ENCODE peak calls at places on chromosomes 16 and 17, in five cellular contexts. M, E, S, I and N are unnamed samples. For H3K36me3, the result is how much of the 10 kb centered on the place peaks cover.

GRCh38 chr16:46558018-46558417 is 63.2 kb downstream of the SHCBP1 start:
- DNase-seq in M (no peak), E (no peak), S (no peak), I (no peak), N (no peak)

GRCh38 chr17:55200904-55201608 is 63.7 kb upstream of the HLF start:
- DNase-seq in M (no peak), E (no peak), S (no peak), I (no peak), N (no peak)

GRCh38 chr16:22373662-22374310 is 633 bp downstream of the CDR2 start:
- DNase-seq in M (no peak), E (peak), S (peak), I (peak), N (peak)

GRCh38 chr16:49350265-49351103 is 23.1 kb upstream of the C16orf78 start:
- DNase-seq in M (peak), E (peak), S (peak), I (peak), N (no peak)

GRCh38 chr16:2842340-2843000 is 12.4 kb downstream of the ZG16B start:
- DNase-seq in M (peak), E (peak), S (peak), I (peak), N (peak)

GRCh38 chr17:76014925-76015261 is 12.2 kb downstream of the EVPL start:
- DNase-seq in M (peak), E (no peak), S (peak), I (no peak), N (no peak)

GRCh38 chr17:63420868-63421680 is 25.0 kb downstream of the CYB561 start:
- DNase-seq in M (peak), E (no peak), S (no peak), I (no peak), N (no peak)

GRCh38 chr16:79250457-79251098 is 350.0 kb downstream of the MAF start:
- DNase-seq in M (no peak), E (no peak), S (no peak), I (no peak), N (no peak)

GRCh38 chr16:27657811-27658210 is 107.9 kb downstream of the KATNIP start:
- DNase-seq in M (no peak), E (no peak), S (no peak), I (no peak), N (no peak)

GRCh38 chr17:82913304-82914043 is 73.7 kb upstream of the ZNF750 start:
- DNase-seq in M (peak), E (no peak), S (peak), I (no peak), N (no peak)

GRCh38 chr16:1779741-1780676 is 2.4 kb downstream of the SPSB3 start:
- DNase-seq in M (peak), E (no peak), S (no peak), I (no peak), N (peak)

GRCh38 chr16:20915733-20916132 is 15.2 kb downstream of the LYRM1 start:
- DNase-seq in M (no peak), E (no peak), S (no peak), I (no peak), N (no peak)

GRCh38 chr16:58492735-58493134 is 7.2 kb upstream of the NDRG4 start:
- DNase-seq in M (peak), E (no peak), S (no peak), I (no peak), N (peak)

GRCh38 chr16:52861614-52862022 is 191.1 kb downstream of the CHD9NB start:
- DNase-seq in M (no peak), E (no peak), S (no peak), I (no peak), N (no peak)

GRCh38 chr16:450800-451512 is 25.5 kb downstream of the RAB11FIP3 start:
- DNase-seq in M (peak), E (no peak), S (no peak), I (no peak), N (no peak)

GRCh38 chr16:86995456-86995855 is 321.7 kb downstream of the C16orf95 start:
- DNase-seq in M (peak), E (no peak), S (no peak), I (no peak), N (no peak)

GRCh38 chr17:46841561-46842379 is 9.6 kb upstream of the WNT9B start:
- DNase-seq in M (peak), E (peak), S (no peak), I (peak), N (no peak)

GRCh38 chr16:68760671-68761275 is 23.7 kb downstream of the CDH1 start:
- DNase-seq in M (peak), E (no peak), S (no peak), I (no peak), N (no peak)

GRCh38 chr16:89031715-89032659 is 55.0 kb upstream of the CBFA2T3 start:
- DNase-seq in M (peak), E (no peak), S (peak), I (peak), N (peak)

GRCh38 chr17:43438626-43439529 is 40.1 kb downstream of the ARL4D start:
- DNase-seq in M (peak), E (no peak), S (no peak), I (no peak), N (no peak)

GRCh38 chr16:2835638-2836493 is 5.8 kb downstream of the ZG16B start:
- DNase-seq in M (peak), E (no peak), S (peak), I (peak), N (peak)

GRCh38 chr16:57562669-57563486 is 20.4 kb downstream of the ADGRG5 start:
- DNase-seq in M (no peak), E (no peak), S (no peak), I (no peak), N (no peak)

GRCh38 chr16:81861503-81861902 is 82.4 kb downstream of the PLCG2 start:
- DNase-seq in M (peak), E (no peak), S (no peak), I (no peak), N (no peak)

GRCh38 chr16:47732122-47732805 is 271.1 kb downstream of the PHKB start:
- DNase-seq in M (peak), E (no peak), S (no peak), I (no peak), N (no peak)

GRCh38 chr17:41928693-41929251 is 1.6 kb upstream of the ODAD4 start:
- DNase-seq in M (no peak), E (no peak), S (no peak), I (no peak), N (no peak)

GRCh38 chr17:72119963-72120877 is 600 bp upstream of the SOX9 start:
- DNase-seq in M (peak), E (peak), S (peak), I (no peak), N (no peak)

GRCh38 chr16:67957622-67958021 is 10.8 kb downstream of the SLC12A4 start:
- DNase-seq in M (no peak), E (no peak), S (no peak), I (no peak), N (no peak)

GRCh38 chr17:33927732-33928133 is 327.4 kb upstream of the CCL2 start:
- DNase-seq in M (no peak), E (no peak), S (no peak), I (no peak), N (no peak)

GRCh38 chr16:11621920-11622651 is 35.4 kb upstream of the LITAF start:
- DNase-seq in M (peak), E (peak), S (no peak), I (no peak), N (peak)

GRCh38 chr16:30636599-30636998 is 14.2 kb upstream of the PRR14 start:
- DNase-seq in M (no peak), E (no peak), S (no peak), I (no peak), N (no peak)

GRCh38 chr17:37273419-37274051 is 102.2 kb upstream of the C17orf78 start:
- DNase-seq in M (no peak), E (no peak), S (no peak), I (no peak), N (no peak)

GRCh38 chr16:29824589-29825144 is 4.4 kb downstream of the MVP start:
- DNase-seq in M (peak), E (no peak), S (no peak), I (no peak), N (no peak)

GRCh38 chr17:30421592-30421991 is 42.9 kb downstream of the CPD start:
- DNase-seq in M (no peak), E (no peak), S (no peak), I (no peak), N (no peak)

GRCh38 chr17:44209786-44210341 is 9.6 kb downstream of the UBTF start:
- DNase-seq in M (peak), E (no peak), S (no peak), I (no peak), N (no peak)

GRCh38 chr17:73640691-73641090 is 3.6 kb downstream of the SDK2 start:
- DNase-seq in M (no peak), E (no peak), S (no peak), I (no peak), N (no peak)

GRCh38 chr16:24609740-24610420 is 70.5 kb downstream of the RBBP6 start:
- DNase-seq in M (peak), E (peak), S (peak), I (peak), N (no peak)

GRCh38 chr16:89050868-89051311 is 42.8 kb upstream of the ACSF3 start:
- DNase-seq in M (no peak), E (no peak), S (no peak), I (peak), N (peak)

GRCh38 chr17:38750312-38751121 is 2.0 kb upstream of the PSMB3 start:
- DNase-seq in M (no peak), E (no peak), S (no peak), I (no peak), N (peak)

DNA sequence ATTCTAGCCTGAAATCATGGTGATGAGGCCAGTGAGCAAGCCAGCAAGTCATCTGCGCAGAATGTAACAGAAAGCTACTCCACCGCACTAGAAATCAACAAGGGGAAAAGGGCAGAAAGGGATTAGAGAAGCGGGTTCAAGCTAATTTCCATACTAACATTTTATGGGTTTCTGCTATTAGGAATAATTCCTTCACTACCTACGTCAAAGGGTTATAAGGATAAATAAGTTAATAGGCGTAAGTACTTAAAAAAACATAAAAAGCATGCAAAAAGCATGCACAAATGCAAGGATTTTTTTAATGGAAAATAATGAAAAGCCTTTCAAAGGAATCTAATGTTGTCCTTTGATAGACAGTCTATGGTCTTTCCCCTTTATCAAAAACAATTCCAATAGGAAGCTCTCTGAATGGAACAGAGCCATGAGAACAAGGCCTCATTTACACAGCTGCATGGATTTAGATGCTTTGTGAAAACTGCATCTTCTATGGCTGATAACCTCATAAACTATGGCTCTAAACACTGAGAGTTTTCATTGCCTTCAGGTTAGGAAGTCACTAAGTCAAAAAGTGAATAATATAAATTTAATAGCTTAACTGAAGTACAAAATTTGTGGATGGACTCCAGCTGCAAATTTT is 5.6 kb downstream of the EMC8 start:
- DNase-seq in M (no peak), E (no peak), S (no peak), I (no peak), N (no peak)
- H3K36me3 ChIP-seq in M (under half), E (under half), S (half or more), I (under half), N (under half)

DNA sequence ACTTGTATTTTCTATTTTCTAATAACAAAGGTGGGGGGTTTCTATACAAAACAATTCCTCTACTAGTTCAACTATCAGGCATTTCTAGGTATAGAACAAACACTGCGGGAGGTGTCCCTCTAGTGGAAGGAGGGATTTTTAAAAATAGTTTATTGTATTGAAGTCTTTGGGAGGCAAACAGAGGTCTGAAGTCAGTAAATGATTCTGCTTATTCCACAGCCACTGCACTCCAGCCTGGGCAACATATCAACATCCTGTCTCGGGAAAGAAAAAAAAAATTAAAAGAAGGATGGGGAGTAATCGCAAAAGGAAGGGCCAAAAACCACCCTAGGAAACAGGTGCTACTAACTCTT is 648 bp upstream of the ERCC4 start:
- DNase-seq in M (peak), E (no peak), S (no peak), I (no peak), N (no peak)
- TF ChIP-seq CTCF in M (no peak), E (no peak), S (no peak), I (no peak), N (no peak)

GRCh38 chr17:40559016-40559853 is 6.0 kb downstream of the CCR7 start:
- DNase-seq in M (no peak), E (peak), S (peak), I (no peak), N (peak)

GRCh38 chr17:40557531-40558299 is 7.6 kb downstream of the CCR7 start:
- DNase-seq in M (peak), E (peak), S (peak), I (no peak), N (peak)

GRCh38 chr17:40559954-40560591 is 5.2 kb downstream of the CCR7 start:
- DNase-seq in M (peak), E (peak), S (peak), I (peak), N (peak)

GRCh38 chr17:40558300-40558584 is 7.0 kb downstream of the CCR7 start:
- DNase-seq in M (no peak), E (peak), S (peak), I (no peak), N (no peak)

DNA sequence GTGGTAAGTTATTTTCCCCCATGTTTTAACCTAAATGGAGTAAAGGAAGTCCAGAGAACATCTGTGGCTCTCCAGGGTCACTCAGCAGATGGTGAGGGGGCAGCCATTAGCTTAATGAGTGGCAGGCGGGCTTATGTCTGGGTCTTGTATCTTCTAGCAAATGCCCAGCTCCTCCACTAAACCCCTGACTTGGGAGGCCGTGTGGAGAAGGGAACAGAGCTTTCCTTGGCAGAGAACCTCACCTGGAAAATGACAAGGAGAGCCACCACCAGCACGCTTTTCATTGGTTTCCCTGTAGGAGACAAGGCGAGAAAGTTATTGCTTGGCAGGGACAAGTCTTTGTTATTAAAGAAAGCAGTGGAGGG is 6.6 kb downstream of the CCR7 start:
- DNase-seq in M (peak), E (peak), S (no peak), I (no peak), N (no peak)
- H3K36me3 ChIP-seq in M (under half), E (under half), S (under half), I (under half), N (under half)

GRCh38 chr17:2090804-2091534 is 36.1 kb downstream of the HIC1 start:
- DNase-seq in M (peak), E (no peak), S (no peak), I (no peak), N (peak)
- TF ChIP-seq CTCF in M (peak), E (no peak), S (peak), I (peak), N (peak)

GRCh38 chr16:15861996-15862395 is 5.2 kb upstream of the MYH11 start:
- DNase-seq in M (no peak), E (no peak), S (no peak), I (no peak), N (no peak)
- H3K36me3 ChIP-seq in M (under half), E (under half), S (under half), I (under half), N (under half)

GRCh38 chr17:13017623-13018462 is at the start of gene ELAC2:
- DNase-seq in M (peak), E (peak), S (peak), I (peak), N (peak)
- TF ChIP-seq CTCF in M (no peak), E (no peak), S (peak), I (peak), N (peak)

GRCh38 chr16:74492976-74493375 is 71.7 kb upstream of the CLEC18B start:
- DNase-seq in M (no peak), E (no peak), S (no peak), I (no peak), N (no peak)
- H3K36me3 ChIP-seq in M (under half), E (under half), S (half or more), I (half or more), N (half or more)